ENCODE peak calls at places on chromosome 7, in eight cellular contexts. M is breast epithelium, T is spleen, W is HCT116, P is prostate gland, A is stomach, E is suprapubic skin, Q is endothelial cell of umbilical vein. S is an unnamed sample.

GRCh38 chr7:67551027-67551426 is 554.4 kb downstream of the TYW1 start:
- DNase-seq in E (no peak), T (no peak), Q (no peak), W (no peak), P (peak; percentile 7), A (no peak), M (no peak), S (peak; percentile 48)

GRCh38 chr7:37354661-37355131 is 94.0 kb downstream of the ELMO1 start:
- DNase-seq in Q (peak; percentile 98), P (no peak), T (peak; percentile 82), M (no peak), W (no peak), E (peak; percentile 90), A (no peak), S (peak; percentile 59)

GRCh38 chr7:138243430-138243829 is 167.2 kb downstream of the AKR1D1 start:
- DNase-seq in M (no peak), E (no peak), P (no peak), T (no peak), A (peak; percentile 59), Q (no peak), W (no peak), S (no peak)

GRCh38 chr7:6221340-6222319 is 50.8 kb downstream of the CYTH3 start:
- DNase-seq in P (no peak), W (no peak), Q (no peak), T (no peak), M (no peak), A (no peak), E (no peak), S (no peak)

GRCh38 chr7:31688347-31688746 is 1.3 kb downstream of the PPP1R17 start:
- DNase-seq in P (no peak), Q (no peak), M (no peak), T (no peak), W (no peak), A (no peak), E (no peak), S (no peak)

GRCh38 chr7:46855851-46856250 is 726.1 kb downstream of the TNS3 start:
- DNase-seq in E (no peak), T (no peak), W (no peak), Q (no peak), P (no peak), A (no peak), M (no peak), S (no peak)

GRCh38 chr7:26944486-26944885 is 80.1 kb upstream of the SKAP2 start:
- DNase-seq in P (no peak), W (no peak), A (no peak), E (no peak), Q (no peak), M (no peak), T (no peak), S (no peak)

GRCh38 chr7:47147213-47147631 is 434.7 kb downstream of the TNS3 start:
- DNase-seq in W (no peak), A (no peak), E (no peak), M (no peak), P (no peak), T (no peak), Q (no peak), S (peak; percentile 51)

GRCh38 chr7:105648561-105649401 is 67.5 kb upstream of the EFCAB10 start:
- DNase-seq in W (peak; percentile 41), E (no peak), T (no peak), M (no peak), P (no peak), A (peak; percentile 60), Q (peak; percentile 10), S (no peak)

GRCh38 chr7:25716421-25716820 is 435.6 kb upstream of the NFE2L3 start:
- DNase-seq in W (no peak), T (no peak), E (no peak), A (no peak), Q (no peak), P (no peak), M (no peak), S (peak; percentile 29)

GRCh38 chr7:157622408-157623221 is 285.8 kb downstream of the DNAJB6 start:
- DNase-seq in T (no peak), P (no peak), M (peak; percentile 43), E (no peak), A (no peak), Q (no peak), W (no peak), S (no peak)

GRCh38 chr7:104960741-104961479 is 53.1 kb upstream of the KMT2E start:
- DNase-seq in A (no peak), T (no peak), E (no peak), P (peak; percentile 66), W (no peak), Q (peak; percentile 81), M (no peak), S (no peak)

GRCh38 chr7:105952917-105953595 is 10.0 kb upstream of the CDHR3 start:
- DNase-seq in A (no peak), E (no peak), M (no peak), P (no peak), W (no peak), Q (no peak), T (no peak), S (no peak)

GRCh38 chr7:105799006-105799405 is 77.4 kb downstream of the ATXN7L1 start:
- DNase-seq in P (no peak), W (no peak), E (no peak), T (no peak), M (no peak), A (no peak), Q (no peak), S (no peak)

GRCh38 chr7:121002-121401 is 71.4 kb upstream of the FAM20C start:
- DNase-seq in A (no peak), P (no peak), E (no peak), M (no peak), Q (no peak), T (no peak), W (no peak), S (no peak)

GRCh38 chr7:96084880-96085551 is 236.9 kb downstream of the SLC25A13 start:
- DNase-seq in P (no peak), E (no peak), A (no peak), T (no peak), M (no peak), Q (peak; percentile 72), W (no peak), S (no peak)

GRCh38 chr7:16357921-16358320 is 63.4 kb downstream of the CRPPA start:
- DNase-seq in W (no peak), M (peak; percentile 58), P (peak; percentile 80), A (peak; percentile 75), Q (no peak), T (no peak), E (no peak), S (peak; percentile 37)

GRCh38 chr7:128875523-128875948 is 12.9 kb downstream of the ATP6V1F start:
- DNase-seq in W (no peak), E (peak; percentile 29), P (no peak), M (no peak), T (peak; percentile 66), A (no peak), Q (no peak), S (no peak)

GRCh38 chr7:158824028-158824427 is 5.3 kb downstream of the ESYT2 start:
- DNase-seq in E (no peak), Q (no peak), W (no peak), A (no peak), M (no peak), T (no peak), P (no peak), S (no peak)

GRCh38 chr7:79298145-79298760 is 155.2 kb downstream of the MAGI2 start:
- DNase-seq in P (no peak), T (no peak), Q (peak; percentile 75), M (no peak), E (no peak), A (no peak), W (peak; percentile 28), S (no peak)

GRCh38 chr7:129493555-129493954 is 8.8 kb upstream of the SMKR1 start:
- DNase-seq in W (no peak), E (no peak), A (no peak), P (no peak), Q (no peak), M (no peak), T (no peak), S (no peak)

GRCh38 chr7:156113733-156114132 is 301.5 kb upstream of the SHH start:
- DNase-seq in T (no peak), P (no peak), W (no peak), E (no peak), A (no peak), M (no peak), Q (no peak), S (no peak)

DNA sequence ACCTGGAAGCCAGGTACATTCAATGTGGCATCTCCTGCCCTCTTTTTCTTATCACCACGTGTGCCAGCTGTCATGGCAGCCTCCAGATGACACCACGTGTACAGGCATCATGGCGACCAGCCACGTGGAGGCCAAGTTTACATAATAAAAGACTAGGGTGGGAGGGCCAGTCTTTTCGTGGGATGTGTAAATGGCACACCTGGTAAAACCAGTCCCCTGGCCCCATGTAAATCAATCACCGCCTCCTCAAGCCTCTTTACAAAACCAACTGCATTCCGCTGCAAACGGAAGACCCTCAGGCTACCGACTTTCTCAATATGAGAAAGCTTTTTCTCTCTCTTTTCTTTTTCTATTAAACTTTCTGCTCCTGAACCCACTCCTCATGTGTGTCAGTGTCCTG is 65.1 kb upstream of the PHF14 start:
- DNase-seq in A (no peak), E (no peak), Q (no peak), P (no peak), M (no peak), W (no peak), T (no peak), S (no peak)
- TF ChIP-seq POLR2AphosphoS5 in A (no peak), E (no peak), Q (no peak), P (no peak), M (no peak), W (no peak), T (no peak), S (no peak)

DNA sequence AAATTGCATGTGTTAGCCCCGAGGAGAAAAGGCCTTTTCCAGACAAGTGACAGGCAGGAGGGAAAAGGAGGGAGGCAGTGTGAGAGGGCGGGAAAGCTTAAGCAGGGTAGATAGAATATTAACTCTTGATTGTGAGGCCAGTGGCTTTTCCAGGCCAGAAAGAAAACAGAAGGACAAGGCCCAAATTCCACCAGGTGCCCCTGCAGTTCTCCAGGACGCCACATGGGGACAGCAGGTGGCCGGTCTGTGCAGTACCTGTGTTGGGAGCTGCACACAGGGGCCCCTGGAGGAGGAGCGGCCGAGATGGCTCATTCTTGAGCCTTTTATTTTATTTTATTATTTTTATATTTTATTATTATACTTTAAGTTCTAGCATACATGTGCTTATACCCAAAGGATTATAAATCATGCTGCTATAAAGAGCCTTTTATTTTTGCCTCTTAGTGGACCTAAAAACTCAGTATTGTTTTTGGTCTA is 141.3 kb upstream of the KLF14 start:
- DNase-seq in T (peak; percentile 85), A (peak; percentile 71), P (no peak), E (no peak), W (no peak), M (no peak), Q (peak; percentile 40), S (peak; percentile 44)
- TF ChIP-seq POLR2A in T (no peak), A (no peak), P (no peak), E (no peak), W (no peak), M (no peak), Q (peak; percentile 35), S (no peak)

GRCh38 chr7:23206511-23206867 is 24.6 kb downstream of the NUP42 start:
- DNase-seq in M (no peak), E (no peak), P (no peak), W (no peak), T (no peak), Q (no peak), A (no peak), S (no peak)
- H3K4me3 ChIP-seq in M (peak overlapping the region; percentile 45), E (peak overlapping the region; percentile 44), P (no peak overlapping the region), W (no peak overlapping the region), T (peak overlapping the region; percentile 30), Q (peak overlapping the region; percentile 26), A (peak overlapping the region; percentile 30), S (peak overlapping the region; percentile 39)

DNA sequence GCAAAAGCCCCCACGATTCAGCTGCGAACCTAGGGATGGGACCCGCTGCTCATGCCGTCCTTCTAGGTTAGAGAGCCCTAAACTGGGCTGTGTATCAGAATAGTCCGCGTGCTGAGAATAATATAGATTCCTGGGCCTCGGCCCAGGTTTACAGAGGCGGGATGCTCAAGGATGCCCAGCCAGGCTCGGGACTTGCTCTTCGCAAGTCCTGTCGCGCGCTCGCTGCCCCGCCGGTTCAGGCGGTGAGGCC is 266 bp upstream of the STMP1 start:
- DNase-seq in A (no peak), E (no peak), M (no peak), P (no peak), W (no peak), Q (no peak), T (no peak), S (no peak)
- TF ChIP-seq POLR2AphosphoS5 in A (no peak), E (no peak), M (no peak), P (no peak), W (no peak), Q (no peak), T (no peak), S (no peak)